ENCODE peak calls at places on chromosomes 6 and 20, in ten cellular contexts. K is cardiac muscle cell, F is neural progenitor cell, Q is HCT116, A is cardiac fibroblast, L is foreskin fibroblast, C is left ventricle myocardium inferior, W is WTC11, E is AG04450, V is mucosa of descending colon. T is an unnamed sample.

GRCh38 chr20:48823960-48824497 is 3.8 kb downstream of the PREX1 start:
- DNase-seq in K (peak), F (no peak), Q (no peak), A (peak), L (peak), C (no peak), W (no peak), E (no peak), V (no peak), T (peak)

GRCh38 chr20:17859616-17860232 is 108.9 kb downstream of the SNX5 start:
- DNase-seq in K (no peak), F (no peak), Q (no peak), A (no peak), L (no peak), C (peak), W (peak), E (no peak), V (no peak), T (no peak)

GRCh38 chr6:127924440-127924839 is 23.6 kb upstream of the THEMIS start:
- DNase-seq in K (no peak), F (no peak), Q (no peak), A (no peak), L (peak), C (no peak), W (no peak), E (no peak), V (no peak), T (no peak)

GRCh38 chr6:17012421-17013225 is 89.2 kb upstream of the STMND1 start:
- DNase-seq in K (peak), F (peak), Q (no peak), A (peak), L (peak), C (no peak), W (peak), E (peak), V (no peak), T (no peak)

GRCh38 chr20:48812600-48813445 is 15.0 kb downstream of the PREX1 start:
- DNase-seq in K (no peak), F (no peak), Q (no peak), A (no peak), L (no peak), C (no peak), W (no peak), E (no peak), V (no peak), T (no peak)

GRCh38 chr20:6590891-6591679 is 176.4 kb upstream of the BMP2 start:
- DNase-seq in K (peak), F (no peak), Q (no peak), A (peak), L (peak), C (no peak), W (no peak), E (no peak), V (peak), T (peak)

GRCh38 chr20:53872561-53873248 is 197.7 kb downstream of the BCAS1 start:
- DNase-seq in K (peak), F (no peak), Q (no peak), A (peak), L (peak), C (no peak), W (no peak), E (no peak), V (peak), T (no peak)

GRCh38 chr6:98894810-98895209 is 52.9 kb downstream of the FBXL4 start:
- DNase-seq in K (peak), F (no peak), Q (no peak), A (peak), L (peak), C (no peak), W (no peak), E (no peak), V (no peak), T (no peak)

GRCh38 chr20:50679753-50680105 is 11.6 kb downstream of the RIPOR3 start:
- DNase-seq in K (no peak), F (no peak), Q (no peak), A (no peak), L (no peak), C (no peak), W (no peak), E (no peak), V (no peak), T (no peak)

GRCh38 chr6:63352587-63353281 is 33.0 kb upstream of the LGSN start:
- DNase-seq in K (peak), F (peak), Q (peak), A (peak), L (peak), C (no peak), W (no peak), E (peak), V (peak), T (no peak)
- TF ChIP-seq CTCF in K (peak), F (peak), Q (peak), A (peak), L (peak), C (peak), W (peak), E (peak), V (no peak), T (peak)

GRCh38 chr20:4781637-4782349 is 60.1 kb downstream of the PRND start:
- DNase-seq in K (no peak), F (no peak), Q (no peak), A (no peak), L (no peak), C (no peak), W (no peak), E (no peak), V (no peak), T (no peak)

GRCh38 chr20:4776079-4776630 is 54.4 kb downstream of the PRND start:
- DNase-seq in K (no peak), F (no peak), Q (no peak), A (no peak), L (no peak), C (no peak), W (no peak), E (no peak), V (no peak), T (no peak)

GRCh38 chr20:4781211-4781610 is 59.5 kb downstream of the PRND start:
- DNase-seq in K (no peak), F (no peak), Q (no peak), A (no peak), L (no peak), C (no peak), W (no peak), E (no peak), V (no peak), T (no peak)

GRCh38 chr20:4782373-4782772 is 60.7 kb downstream of the PRND start:
- DNase-seq in K (no peak), F (no peak), Q (no peak), A (no peak), L (no peak), C (no peak), W (no peak), E (no peak), V (no peak), T (no peak)

DNA sequence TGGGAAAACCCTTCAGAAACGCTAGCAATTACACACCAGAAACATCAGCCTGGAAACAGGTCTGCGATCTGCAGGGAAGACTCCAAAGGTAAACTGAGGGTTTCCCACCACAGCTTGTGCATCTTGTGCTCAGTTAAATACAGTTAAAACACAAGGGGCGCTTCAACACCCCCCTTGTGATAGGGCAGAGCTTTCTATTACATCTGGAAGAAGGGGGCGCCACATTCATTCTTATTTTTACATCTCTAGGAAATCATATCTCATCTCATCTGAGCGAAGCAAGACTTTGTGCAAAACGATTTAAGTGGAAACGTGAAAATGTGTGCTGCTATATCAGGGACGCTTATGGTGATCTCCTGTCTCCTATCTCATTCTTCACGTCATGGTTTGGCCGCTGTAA is 58.5 kb downstream of the PRND start:
- DNase-seq in K (no peak), F (no peak), Q (no peak), A (no peak), L (no peak), C (no peak), W (no peak), E (no peak), V (no peak), T (no peak)
- TF ChIP-seq CTCF in K (no peak), F (no peak), Q (peak), A (no peak), L (no peak), C (no peak), W (no peak), E (peak), V (no peak), T (no peak)

GRCh38 chr6:33540768-33541167 is 39.3 kb downstream of the BAK1 start:
- DNase-seq in K (no peak), F (no peak), Q (no peak), A (no peak), L (no peak), C (no peak), W (no peak), E (no peak), V (no peak), T (no peak)
- TF ChIP-seq CTCF in K (no peak), F (no peak), Q (no peak), A (no peak), L (no peak), C (no peak), W (no peak), E (no peak), V (no peak), T (no peak)

DNA sequence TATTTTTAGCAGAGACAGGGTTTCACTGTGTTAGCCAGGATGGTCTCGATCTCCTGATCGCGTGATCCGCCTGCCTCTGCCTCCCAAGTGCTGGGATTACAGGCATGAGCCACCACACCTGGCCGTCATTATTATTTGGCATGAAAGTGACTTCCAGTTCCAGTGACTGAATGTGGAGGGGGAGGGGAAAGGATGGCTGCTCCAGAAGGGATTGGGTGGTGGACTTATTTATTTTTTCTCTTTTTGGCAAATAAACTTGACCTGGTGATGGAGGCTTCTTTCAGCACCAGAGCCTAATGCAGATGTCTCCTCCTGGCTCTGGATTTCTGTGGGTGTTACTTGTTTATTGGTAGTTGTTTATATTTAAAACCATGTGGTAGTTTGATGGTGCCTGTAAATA is 16.9 kb upstream of the SLC22A23 start:
- DNase-seq in K (no peak), F (no peak), Q (no peak), A (no peak), L (no peak), C (no peak), W (no peak), E (no peak), V (no peak), T (peak)
- TF ChIP-seq CTCF in K (no peak), F (no peak), Q (no peak), A (no peak), L (no peak), C (no peak), W (no peak), E (no peak), V (no peak), T (no peak)

GRCh38 chr6:44051516-44051915 is 75.7 kb downstream of the MRPL14 start:
- DNase-seq in K (peak), F (no peak), Q (no peak), A (peak), L (peak), C (no peak), W (no peak), E (no peak), V (no peak), T (no peak)

GRCh38 chr6:44050872-44051421 is 76.3 kb downstream of the MRPL14 start:
- DNase-seq in K (no peak), F (no peak), Q (no peak), A (no peak), L (no peak), C (no peak), W (no peak), E (no peak), V (no peak), T (no peak)

GRCh38 chr6:44053106-44053756 is 74.0 kb downstream of the MRPL14 start:
- DNase-seq in K (no peak), F (no peak), Q (no peak), A (no peak), L (no peak), C (no peak), W (no peak), E (no peak), V (no peak), T (no peak)

GRCh38 chr6:44053760-44054556 is 73.3 kb downstream of the MRPL14 start:
- DNase-seq in K (peak), F (no peak), Q (no peak), A (peak), L (peak), C (no peak), W (no peak), E (no peak), V (no peak), T (peak)

DNA sequence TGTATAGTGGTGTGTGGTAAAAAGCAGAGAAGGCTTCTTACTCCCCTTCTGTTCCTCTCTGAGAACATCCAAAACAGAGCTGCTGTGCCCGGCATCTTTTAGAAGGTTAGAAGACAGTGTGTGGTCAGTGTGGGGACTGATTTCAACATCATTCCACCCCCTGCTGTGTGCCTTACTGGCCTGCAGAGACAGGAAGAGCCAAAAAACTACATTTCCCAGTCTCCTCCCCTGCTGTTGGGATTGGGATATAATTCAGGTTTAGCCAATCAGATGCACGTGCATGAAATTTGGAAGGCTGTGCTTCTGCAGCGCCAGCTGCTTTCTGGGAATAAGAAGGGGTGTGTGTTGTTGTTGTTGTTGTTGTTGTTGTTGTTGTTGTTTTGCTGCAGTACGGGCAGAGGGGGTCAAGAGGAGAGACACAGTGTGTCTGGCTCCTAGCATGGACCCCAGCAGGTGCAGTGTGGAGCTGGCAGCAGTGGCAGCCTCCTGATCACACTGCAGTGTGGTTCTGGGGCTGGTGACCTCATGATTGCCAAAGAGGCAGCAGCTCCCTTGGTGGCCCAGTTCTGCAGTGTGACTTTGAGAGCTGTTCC is 74.7 kb downstream of the MRPL14 start:
- DNase-seq in K (peak), F (peak), Q (no peak), A (peak), L (peak), C (no peak), W (peak), E (no peak), V (peak), T (peak)
- TF ChIP-seq CTCF in K (peak), F (no peak), Q (no peak), A (peak), L (no peak), C (peak), W (no peak), E (no peak), V (no peak), T (no peak)

DNA sequence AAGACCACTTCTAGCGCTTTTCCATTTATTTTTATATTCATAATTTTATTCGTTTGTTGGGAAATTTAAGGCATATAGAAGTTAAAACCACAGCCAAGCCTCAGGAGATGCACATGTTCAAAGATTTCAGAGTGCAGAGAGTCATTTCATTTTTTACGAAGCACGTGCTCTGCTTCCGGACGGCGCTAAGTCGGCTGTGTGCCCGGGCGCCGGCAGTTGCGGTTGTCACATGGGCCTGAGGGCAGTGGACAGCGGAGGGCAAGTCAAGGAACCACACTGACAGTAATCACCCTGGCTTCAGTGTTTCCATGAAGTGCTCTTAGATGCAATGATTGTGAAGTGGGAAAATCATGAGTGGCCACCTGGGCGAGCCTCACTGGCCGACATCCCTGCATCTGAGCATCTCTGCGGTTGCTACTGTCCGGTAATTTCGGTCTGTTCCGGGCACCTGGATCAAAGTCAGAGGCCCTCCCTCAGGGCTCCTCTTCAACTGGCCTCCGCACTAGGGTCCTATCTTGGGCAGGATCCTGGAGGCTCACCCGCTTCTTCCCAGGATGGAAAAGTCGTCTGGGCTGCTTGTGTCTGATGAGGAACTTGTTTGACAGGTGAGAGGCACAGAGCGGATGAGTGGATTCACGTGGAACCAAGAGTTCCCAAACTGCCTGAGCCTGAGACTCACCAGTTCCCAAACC is 90.8 kb downstream of the DACT2 start:
- DNase-seq in K (no peak), F (no peak), Q (no peak), A (no peak), L (no peak), C (no peak), W (no peak), E (no peak), V (no peak), T (no peak)
- TF ChIP-seq CTCF in K (no peak), F (no peak), Q (no peak), A (no peak), L (no peak), C (no peak), W (no peak), E (no peak), V (no peak), T (no peak)

GRCh38 chr6:159125977-159126376 is 43.2 kb upstream of the FNDC1 start:
- DNase-seq in K (peak), F (no peak), Q (no peak), A (no peak), L (no peak), C (peak), W (no peak), E (no peak), V (no peak), T (no peak)

GRCh38 chr6:159126590-159126989 is 42.6 kb upstream of the FNDC1 start:
- DNase-seq in K (no peak), F (no peak), Q (no peak), A (no peak), L (no peak), C (peak), W (no peak), E (no peak), V (no peak), T (no peak)

GRCh38 chr6:159121387-159121955 is 47.7 kb upstream of the FNDC1 start:
- DNase-seq in K (no peak), F (no peak), Q (no peak), A (no peak), L (no peak), C (no peak), W (no peak), E (no peak), V (no peak), T (no peak)

GRCh38 chr6:159127701-159128100 is 41.5 kb upstream of the FNDC1 start:
- DNase-seq in K (no peak), F (no peak), Q (no peak), A (no peak), L (no peak), C (no peak), W (no peak), E (no peak), V (no peak), T (no peak)

DNA sequence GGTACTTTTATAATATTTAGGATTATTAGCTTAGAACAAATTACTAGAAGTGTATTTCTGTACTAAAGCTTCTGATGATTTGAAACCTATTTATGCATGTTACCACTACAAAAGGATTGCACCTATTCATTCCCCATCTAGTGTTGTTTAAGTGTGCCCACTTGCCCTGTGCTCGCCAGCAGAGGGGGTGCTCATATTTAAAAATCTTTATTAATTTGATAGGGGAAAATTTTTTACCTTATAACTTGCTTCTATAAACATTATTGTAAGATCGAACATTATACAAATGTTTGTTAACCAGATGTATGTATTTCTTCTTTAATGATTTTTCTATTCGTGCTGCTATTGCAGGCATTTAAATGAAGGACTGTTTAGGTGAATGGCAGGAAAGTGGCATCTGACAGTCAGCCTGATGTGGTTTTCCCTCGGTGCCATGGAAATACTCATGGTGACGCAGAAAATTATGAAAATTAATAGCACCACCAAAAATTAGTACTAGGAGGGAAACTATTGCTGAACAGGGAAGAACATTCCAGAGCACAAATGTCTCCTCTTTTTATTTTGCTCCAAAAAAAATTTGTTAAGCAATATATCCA is 44.1 kb upstream of the FNDC1 start:
- DNase-seq in K (no peak), F (no peak), Q (no peak), A (no peak), L (peak), C (no peak), W (no peak), E (no peak), V (no peak), T (no peak)
- TF ChIP-seq CTCF in K (peak), F (peak), Q (peak), A (peak), L (peak), C (peak), W (no peak), E (peak), V (no peak), T (peak)

DNA sequence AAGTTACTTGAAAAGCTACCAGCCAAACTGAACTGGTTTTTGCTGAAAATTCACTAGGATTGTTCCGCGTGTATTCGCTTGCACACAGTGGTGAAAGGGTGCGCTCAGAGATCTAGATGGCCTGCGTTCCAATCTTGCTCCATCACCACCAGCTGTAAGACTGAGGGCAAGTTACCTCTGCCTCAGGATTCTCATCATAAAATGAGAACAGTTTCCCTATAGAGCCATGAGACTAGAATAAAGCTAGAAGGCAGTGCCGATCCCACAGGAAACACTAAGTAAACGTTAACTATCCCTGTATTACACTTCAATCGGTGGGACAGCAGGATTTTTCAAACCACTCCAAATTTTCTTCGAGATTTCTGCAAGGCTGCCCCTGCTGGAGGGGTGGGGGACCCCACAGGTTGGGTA is 838 bp downstream of the AHCY start:
- DNase-seq in K (peak), F (peak), Q (no peak), A (peak), L (peak), C (no peak), W (no peak), E (no peak), V (no peak), T (no peak)
- TF ChIP-seq CTCF in K (peak), F (peak), Q (no peak), A (peak), L (no peak), C (no peak), W (no peak), E (peak), V (no peak), T (no peak)

GRCh38 chr6:15485875-15486274 is 177.0 kb downstream of the DTNBP1 start:
- DNase-seq in K (no peak), F (no peak), Q (no peak), A (no peak), L (no peak), C (no peak), W (no peak), E (no peak), V (no peak), T (no peak)
- TF ChIP-seq CTCF in K (no peak), F (no peak), Q (no peak), A (no peak), L (no peak), C (no peak), W (no peak), E (no peak), V (no peak), T (no peak)

GRCh38 chr6:129795261-129795660 is 65.9 kb downstream of the TMEM244 start:
- DNase-seq in K (no peak), F (no peak), Q (no peak), A (no peak), L (peak), C (no peak), W (no peak), E (no peak), V (no peak), T (no peak)
- TF ChIP-seq CTCF in K (no peak), F (no peak), Q (no peak), A (no peak), L (no peak), C (no peak), W (no peak), E (no peak), V (no peak), T (no peak)

T was measured in AG09319.